ENCODE peak calls at places on chromosome 15, in eight cellular contexts. C is A549, X is pancreas, Q is GM12865, H is astrocyte of the cerebellum, I is tibial nerve, P is nephron progenitor cell, M is cardiac fibroblast. S is an unnamed sample.

GRCh38 chr15:89814112-89814742 is 425 bp downstream of the ANPEP start:
- DNase-seq in Q (no peak), H (no peak), M (peak), P (peak), X (no peak), C (no peak), I (no peak), S (no peak)

GRCh38 chr15:71133734-71134464 is 18.6 kb downstream of the THSD4 start:
- DNase-seq in Q (no peak), P (no peak), I (no peak), C (no peak), X (no peak), M (no peak), H (no peak), S (no peak)

GRCh38 chr15:44722011-44722410 is 10.7 kb downstream of the B2M start:
- DNase-seq in C (no peak), P (no peak), I (no peak), X (no peak), H (no peak), M (no peak), Q (peak), S (no peak)

GRCh38 chr15:34122771-34123183 is 20.9 kb downstream of the PGBD4 start:
- DNase-seq in X (no peak), M (peak), H (peak), P (no peak), Q (peak), C (no peak), I (no peak), S (no peak)

GRCh38 chr15:22226034-22226790 is 145.9 kb downstream of the OR4M2 start:
- DNase-seq in I (no peak), M (no peak), Q (no peak), C (no peak), H (no peak), P (no peak), X (no peak), S (peak)

GRCh38 chr15:57552678-57553334 is 38.9 kb upstream of the MYZAP start:
- DNase-seq in P (no peak), C (no peak), M (no peak), I (no peak), X (no peak), Q (no peak), H (no peak), S (no peak)

GRCh38 chr15:67998599-67999122 is 55.5 kb upstream of the PIAS1 start:
- DNase-seq in H (no peak), I (no peak), P (no peak), X (peak), M (peak), Q (no peak), C (peak), S (no peak)

GRCh38 chr15:52652984-52653383 is 26.2 kb downstream of the ATOSA start:
- DNase-seq in Q (no peak), X (no peak), M (peak), H (peak), P (no peak), C (peak), I (no peak), S (no peak)

GRCh38 chr15:57216288-57216687 is 160.0 kb upstream of the CGNL1 start:
- DNase-seq in P (no peak), Q (no peak), M (peak), I (no peak), X (no peak), H (no peak), C (peak), S (no peak)

GRCh38 chr15:37099321-37100108 is 834 bp downstream of the MEIS2 start:
- DNase-seq in M (no peak), H (no peak), X (no peak), P (peak), Q (peak), I (no peak), C (peak), S (no peak)

GRCh38 chr15:48577495-48577894 is 68.0 kb downstream of the FBN1 start:
- DNase-seq in C (no peak), Q (no peak), P (no peak), H (no peak), X (no peak), I (no peak), M (no peak), S (no peak)

GRCh38 chr15:71782447-71783165 is 27.7 kb upstream of the NR2E3 start:
- DNase-seq in H (no peak), X (no peak), I (no peak), M (no peak), C (no peak), P (no peak), Q (no peak), S (no peak)

GRCh38 chr15:69141286-69141701 is 19.1 kb upstream of the GLCE start:
- DNase-seq in M (peak), I (no peak), P (no peak), X (no peak), C (peak), H (no peak), Q (no peak), S (no peak)

GRCh38 chr15:65304393-65305143 is at the start of gene RNU5B-1:
- DNase-seq in I (peak), X (peak), P (peak), Q (peak), H (peak), C (peak), M (peak), S (no peak)
- TF ChIP-seq CTCF in I (peak), X (peak), P (peak), Q (peak), H (peak), C (no peak), M (peak), S (peak)

GRCh38 chr15:54979949-54980348 is 216.8 kb downstream of the RSL24D1 start:
- DNase-seq in C (no peak), P (no peak), I (no peak), M (no peak), X (no peak), H (no peak), Q (no peak), S (no peak)
- TF ChIP-seq CTCF in C (no peak), P (no peak), I (no peak), M (no peak), X (no peak), H (no peak), Q (no peak), S (no peak)

GRCh38 chr15:32657198-32657886 is 15.8 kb downstream of the SCG5 start:
- DNase-seq in Q (no peak), M (no peak), I (no peak), C (no peak), H (no peak), P (no peak), X (no peak), S (no peak)
- TF ChIP-seq CTCF in Q (no peak), M (peak), I (no peak), C (peak), H (peak), P (no peak), X (peak), S (no peak)

DNA sequence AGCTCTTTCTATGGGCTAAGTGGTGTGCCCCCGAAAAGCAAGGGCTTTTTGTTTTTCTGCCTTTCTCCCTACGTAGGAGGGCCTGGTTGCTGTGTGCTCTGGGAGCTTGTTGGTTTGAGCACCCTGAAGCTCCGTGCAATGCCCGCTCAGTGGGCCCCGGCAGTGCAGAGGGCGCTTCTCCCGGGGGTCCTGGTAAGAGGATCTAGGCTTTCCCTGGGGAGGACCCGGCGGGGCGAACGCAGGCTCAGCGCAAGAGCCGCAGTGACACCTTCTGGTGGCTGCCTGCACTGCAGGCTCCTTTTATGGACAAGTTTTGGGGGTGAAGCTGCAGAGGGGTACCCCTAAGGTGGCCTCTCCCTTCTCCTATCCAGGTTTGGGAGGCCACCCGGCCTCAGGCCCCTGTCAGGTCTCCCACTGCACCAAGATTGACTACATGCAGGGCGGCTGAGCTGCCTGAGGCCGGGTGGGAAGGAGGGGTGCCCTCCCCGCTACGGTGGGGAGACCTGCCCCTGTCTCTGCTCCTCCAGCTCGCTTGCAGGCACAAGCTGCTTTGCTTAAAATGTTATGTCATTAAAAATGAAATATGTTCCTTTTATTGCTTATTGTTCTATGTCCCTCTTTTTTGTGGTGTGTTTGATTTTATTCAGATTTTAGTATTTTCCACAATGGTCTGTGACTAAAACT is 387.9 kb downstream of the GABRG3 start:
- DNase-seq in X (peak), H (no peak), I (no peak), P (peak), C (peak), M (peak), Q (no peak), S (no peak)
- TF ChIP-seq CTCF in X (peak), H (peak), I (no peak), P (peak), C (peak), M (peak), Q (peak), S (no peak)

GRCh38 chr15:82808634-82809041 is 790 bp upstream of the WHAMM start:
- DNase-seq in I (no peak), H (no peak), C (no peak), Q (peak), X (no peak), M (no peak), P (no peak), S (no peak)

GRCh38 chr15:82803793-82804574 is 1.9 kb downstream of the FSD2 start:
- DNase-seq in I (no peak), Q (no peak), X (no peak), M (peak), C (no peak), H (no peak), P (no peak), S (no peak)

GRCh38 chr15:82804575-82804949 is 1.3 kb downstream of the FSD2 start:
- DNase-seq in X (no peak), Q (no peak), M (peak), I (no peak), H (no peak), P (no peak), C (no peak), S (no peak)

GRCh38 chr15:82807920-82808633 is 1.4 kb upstream of the WHAMM start:
- DNase-seq in M (no peak), H (no peak), X (no peak), P (no peak), C (no peak), Q (no peak), I (no peak), S (no peak)

DNA sequence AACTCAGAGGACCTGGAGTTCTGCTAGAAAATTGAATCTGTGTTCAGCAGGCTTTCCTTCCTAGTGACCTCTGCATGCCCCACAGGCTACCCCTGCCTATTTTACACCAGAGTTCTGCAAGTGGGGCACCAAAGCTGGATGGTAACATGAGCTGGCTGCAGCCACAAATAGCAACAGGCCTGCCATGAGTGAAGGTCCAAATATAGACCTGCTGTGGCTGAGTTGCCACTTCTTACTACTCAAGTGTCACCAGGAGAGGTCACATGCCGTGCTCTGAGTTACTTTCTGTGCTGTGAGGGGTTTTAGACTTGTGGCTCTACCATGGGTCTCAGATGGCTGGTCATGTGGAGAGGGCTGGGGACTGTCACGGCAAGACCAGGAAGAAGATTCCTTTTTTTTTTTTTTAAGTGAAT is at the start of gene FSD2:
- DNase-seq in H (no peak), P (peak), X (no peak), M (no peak), Q (peak), I (no peak), C (no peak), S (no peak)
- TF ChIP-seq CTCF in H (no peak), P (no peak), X (no peak), M (no peak), Q (peak), I (no peak), C (no peak), S (no peak)

GRCh38 chr15:99409097-99409473 is 156.7 kb upstream of the MEF2A start:
- DNase-seq in Q (peak), X (peak), M (peak), P (no peak), C (peak), H (no peak), I (no peak), S (no peak)
- TF ChIP-seq CTCF in Q (peak), X (no peak), M (peak), P (no peak), C (peak), H (peak), I (no peak), S (no peak)

DNA sequence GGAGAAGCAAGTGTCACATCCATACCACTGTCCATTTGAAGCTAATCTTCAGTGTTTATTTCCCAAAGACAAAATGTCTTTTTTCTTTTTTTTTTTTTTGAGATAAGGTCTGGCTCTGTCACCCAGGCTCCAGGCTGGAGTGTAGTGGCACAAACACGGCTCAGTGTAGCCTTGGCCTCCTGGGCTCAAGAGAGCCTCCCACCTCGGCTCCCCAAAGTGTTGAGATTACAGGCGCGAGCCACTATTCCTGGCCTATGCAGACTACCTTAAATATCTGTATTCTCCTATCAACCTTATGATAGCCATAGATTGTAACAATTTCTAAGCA is 27.7 kb upstream of the VPS33B start:
- DNase-seq in H (no peak), P (no peak), C (no peak), Q (no peak), M (no peak), I (no peak), X (no peak), S (no peak)
- TF ChIP-seq CTCF in H (no peak), P (no peak), C (no peak), Q (no peak), M (no peak), I (no peak), X (no peak), S (no peak)

GRCh38 chr15:78147566-78147965 is 1.6 kb upstream of the IDH3A start:
- DNase-seq in P (no peak), Q (no peak), C (no peak), I (no peak), M (no peak), X (no peak), H (no peak), S (no peak)
- TF ChIP-seq CTCF in P (no peak), Q (no peak), C (no peak), I (no peak), M (no peak), X (no peak), H (no peak), S (no peak)

GRCh38 chr15:76342046-76342381 is 5.4 kb downstream of the ISL2 start:
- DNase-seq in P (peak), H (no peak), X (no peak), M (no peak), I (no peak), Q (no peak), C (no peak), S (no peak)

GRCh38 chr15:76340198-76340801 is 3.7 kb downstream of the ISL2 start:
- DNase-seq in H (no peak), P (peak), M (no peak), I (no peak), Q (peak), X (peak), C (no peak), S (no peak)

GRCh38 chr15:76341366-76342045 is 4.9 kb downstream of the ISL2 start:
- DNase-seq in P (peak), C (no peak), Q (no peak), X (peak), M (no peak), I (no peak), H (no peak), S (no peak)

GRCh38 chr15:76339302-76340197 is 3.0 kb downstream of the ISL2 start:
- DNase-seq in C (no peak), P (peak), I (no peak), Q (no peak), X (no peak), H (no peak), M (no peak), S (no peak)

GRCh38 chr15:76340802-76341365 is 4.3 kb downstream of the ISL2 start:
- DNase-seq in M (no peak), X (peak), C (no peak), I (no peak), H (no peak), Q (peak), P (peak), S (no peak)
- TF ChIP-seq CTCF in M (peak), X (no peak), C (no peak), I (no peak), H (no peak), Q (peak), P (no peak), S (no peak)

DNA sequence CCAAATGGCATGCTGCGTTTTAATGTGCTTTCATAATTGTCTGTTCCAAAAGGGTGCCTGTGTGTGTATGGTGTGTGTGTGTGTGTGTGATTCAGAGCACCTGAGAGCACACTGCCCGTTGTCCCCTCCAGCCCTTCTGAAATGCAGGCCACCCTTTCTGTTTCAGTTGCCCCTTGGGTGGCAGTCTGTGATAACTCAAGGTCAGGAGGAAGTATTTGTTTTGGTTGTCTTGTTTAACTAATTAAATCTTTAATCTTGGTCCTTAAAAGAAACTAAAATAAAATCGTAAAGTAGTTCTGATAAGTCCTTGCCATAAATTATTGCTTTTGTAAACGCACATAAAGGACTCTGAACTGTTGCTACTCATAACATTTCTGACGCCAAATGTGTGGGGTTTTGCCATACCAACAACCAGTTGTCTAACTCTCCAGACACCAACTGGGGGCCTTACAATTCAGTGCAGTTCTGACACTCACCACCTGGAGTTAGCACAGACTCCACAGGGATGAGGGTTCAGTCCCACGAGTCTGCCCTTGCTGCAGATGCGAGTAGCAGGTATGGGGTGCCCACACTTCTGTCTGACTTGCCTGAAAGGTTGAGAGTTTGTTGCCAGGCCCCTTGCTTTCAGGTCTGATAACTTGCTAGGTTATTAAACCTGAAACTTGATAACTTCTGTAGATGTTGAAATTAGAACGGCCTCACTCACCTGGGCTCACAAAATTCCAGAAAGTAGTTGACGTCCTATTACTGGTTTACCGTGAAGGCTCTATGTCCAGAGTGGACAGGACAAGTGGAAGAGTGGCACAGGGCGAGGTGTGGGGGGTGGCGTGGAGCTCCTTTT is 157.3 kb downstream of the IGF1R start:
- DNase-seq in P (no peak), C (peak), M (no peak), I (no peak), X (no peak), H (no peak), Q (no peak), S (no peak)
- TF ChIP-seq CTCF in P (peak), C (no peak), M (peak), I (no peak), X (no peak), H (no peak), Q (peak), S (no peak)

S was measured in omental fat pad.